ENCODE peak calls at places on chromosome X, in eight cellular contexts. Q is IMR-90, W is upper lobe of left lung, J is esophagus muscularis mucosa, Y is RWPE2, H is GM23338, A is spleen, R is neural progenitor cell. G is an unnamed sample.
A peak's percentile ranks its signal among the peaks of the same experiment; 100 is the strongest.

GRCh38 chrX:16462912-16463311 is 187.0 kb upstream of the S100G start:
- DNase-seq in A (no peak), J (no peak), Y (no peak), W (no peak), H (no peak), Q (peak; percentile 94), R (no peak), G (no peak)

GRCh38 chrX:13658602-13659001 is 5.7 kb downstream of the TCEANC start:
- DNase-seq in H (peak; percentile 65), Y (no peak), A (no peak), J (no peak), W (no peak), Q (peak; percentile 73), R (peak; percentile 44), G (no peak)

GRCh38 chrX:37905436-37906147 is 58.2 kb upstream of the DYNLT3 start:
- DNase-seq in A (no peak), Y (no peak), J (no peak), H (peak; percentile 70), Q (peak; percentile 30), W (peak; percentile 70), R (peak; percentile 69), G (no peak)

GRCh38 chrX:37975421-37975820 is 30.9 kb upstream of the SYTL5 start:
- DNase-seq in W (no peak), A (no peak), Q (no peak), R (no peak), Y (no peak), H (no peak), J (no peak), G (no peak)

GRCh38 chrX:50206753-50207152 is 2.2 kb downstream of the CCNB3 start:
- DNase-seq in H (peak; percentile 46), Y (no peak), J (no peak), A (no peak), W (no peak), R (no peak), Q (no peak), G (no peak)

GRCh38 chrX:9163153-9163790 is 129.3 kb upstream of the FAM9B start:
- DNase-seq in J (no peak), R (peak; percentile 2), H (no peak), Y (no peak), A (no peak), W (no peak), Q (peak; percentile 55), G (no peak)

GRCh38 chrX:1165535-1166196 is 46.8 kb downstream of the CRLF2 start:
- DNase-seq in H (no peak), A (peak; percentile 61), J (peak; percentile 86), Q (no peak), R (peak; percentile 38), W (no peak), Y (no peak), G (no peak)

GRCh38 chrX:99301990-99302389 is 1108.1 kb downstream of the PCDH19 start:
- DNase-seq in J (no peak), H (peak; percentile 49), Q (no peak), W (no peak), Y (no peak), R (peak; percentile 71), A (no peak), G (no peak)

GRCh38 chrX:40773809-40774208 is 38.5 kb upstream of the MED14 start:
- DNase-seq in A (no peak), J (no peak), H (no peak), Q (peak; percentile 60), Y (no peak), R (no peak), W (no peak), G (no peak)

GRCh38 chrX:148914783-148915182 is 414.4 kb downstream of the AFF2 start:
- DNase-seq in W (no peak), R (no peak), A (no peak), J (no peak), Y (no peak), Q (no peak), H (no peak), G (no peak)

GRCh38 chrX:13253223-13253622 is 66.6 kb downstream of the ATXN3L start:
- DNase-seq in J (no peak), W (no peak), Q (no peak), A (no peak), R (no peak), Y (no peak), H (no peak), G (no peak)

GRCh38 chrX:153411255-153411987 is at the start of gene ZFP92:
- DNase-seq in W (peak; percentile 92), R (no peak), Y (no peak), H (peak; percentile 19), J (no peak), A (peak; percentile 81), Q (no peak), G (no peak)

GRCh38 chrX:14920196-14920595 is 47.0 kb downstream of the MOSPD2 start:
- DNase-seq in H (no peak), A (no peak), Q (peak; percentile 74), J (no peak), R (no peak), W (no peak), Y (no peak), G (no peak)

GRCh38 chrX:14926471-14926870 is 53.2 kb downstream of the MOSPD2 start:
- DNase-seq in A (no peak), W (no peak), J (no peak), Q (no peak), Y (no peak), R (no peak), H (no peak), G (no peak)

GRCh38 chrX:14919421-14919820 is 46.2 kb downstream of the MOSPD2 start:
- DNase-seq in W (no peak), J (no peak), A (no peak), R (no peak), Q (no peak), H (no peak), Y (no peak), G (no peak)

GRCh38 chrX:14923761-14924160 is 50.5 kb downstream of the MOSPD2 start:
- DNase-seq in Q (no peak), A (no peak), Y (no peak), J (no peak), H (no peak), W (no peak), R (no peak), G (no peak)

DNA sequence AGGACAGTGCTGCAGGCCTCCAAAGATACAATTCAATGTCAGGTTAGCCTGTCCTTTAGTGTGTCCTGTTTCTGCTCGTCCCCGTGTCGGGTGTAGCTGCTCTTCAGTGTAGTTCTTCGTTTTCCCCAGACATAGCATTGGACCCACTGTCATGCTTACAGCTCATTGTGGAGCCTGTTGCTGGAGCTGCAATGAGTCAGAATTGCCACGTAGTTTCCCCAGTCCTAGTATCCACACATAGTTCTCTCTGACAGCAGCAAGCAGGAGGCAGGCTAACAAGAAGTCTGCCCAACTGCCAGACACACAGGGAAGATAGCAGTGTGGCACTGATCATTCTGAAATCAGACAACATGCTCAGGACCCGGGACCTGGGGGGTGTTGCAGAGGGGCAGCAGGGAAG is 49.2 kb downstream of the MOSPD2 start:
- DNase-seq in A (no peak), H (no peak), W (no peak), J (no peak), Q (peak; percentile 94), R (no peak), Y (no peak), G (no peak)
- H3K4me1 ChIP-seq in A (no peaks in the 10 kb centered on the region), H (no peaks in the 10 kb centered on the region), W (no peaks in the 10 kb centered on the region), J (peaks cover 15% of the 10 kb centered on the region), Q (peaks cover 3% of the 10 kb centered on the region), R (peaks cover 6% of the 10 kb centered on the region), Y (no peaks in the 10 kb centered on the region), G (no peaks in the 10 kb centered on the region)

DNA sequence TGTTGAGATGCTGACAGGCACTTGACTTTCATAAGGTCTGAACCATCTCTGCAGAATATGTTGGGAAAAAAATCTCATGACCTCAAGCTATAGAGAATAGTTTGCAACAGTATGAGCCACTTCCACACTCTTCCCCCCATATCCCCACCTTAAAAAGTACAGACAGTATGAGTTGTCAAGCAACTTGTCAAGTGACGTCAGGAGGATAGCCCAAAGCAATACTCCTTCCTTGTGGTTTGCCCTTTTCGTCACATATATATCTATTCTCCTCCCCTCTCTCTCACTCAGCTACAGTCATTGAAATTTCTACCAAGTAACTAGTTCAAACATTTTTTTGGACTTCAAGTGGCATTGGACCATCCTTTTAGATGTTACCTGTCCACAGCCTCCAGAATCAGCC is 67.7 kb downstream of the MCF2 start:
- DNase-seq in J (no peak), Q (no peak), W (no peak), Y (no peak), H (no peak), R (no peak), A (no peak), G (no peak)
- H3K27ac ChIP-seq in J (no peak overlapping the region), Q (no peak overlapping the region), W (no peak overlapping the region), Y (no peak overlapping the region), H (no peak overlapping the region), R (no peak overlapping the region), A (no peak overlapping the region), G (no peak overlapping the region)

GRCh38 chrX:7223271-7223670 is 75.3 kb upstream of the PUDP start:
- DNase-seq in W (no peak), R (no peak), Y (no peak), A (no peak), J (no peak), H (no peak), Q (no peak), G (no peak)
- H3K4me1 ChIP-seq in W (no peaks in the 10 kb centered on the region), R (no peaks in the 10 kb centered on the region), Y (no peaks in the 10 kb centered on the region), A (no peaks in the 10 kb centered on the region), J (no peaks in the 10 kb centered on the region), H (peaks cover 6% of the 10 kb centered on the region), Q (no peaks in the 10 kb centered on the region), G (no peaks in the 10 kb centered on the region)

DNA sequence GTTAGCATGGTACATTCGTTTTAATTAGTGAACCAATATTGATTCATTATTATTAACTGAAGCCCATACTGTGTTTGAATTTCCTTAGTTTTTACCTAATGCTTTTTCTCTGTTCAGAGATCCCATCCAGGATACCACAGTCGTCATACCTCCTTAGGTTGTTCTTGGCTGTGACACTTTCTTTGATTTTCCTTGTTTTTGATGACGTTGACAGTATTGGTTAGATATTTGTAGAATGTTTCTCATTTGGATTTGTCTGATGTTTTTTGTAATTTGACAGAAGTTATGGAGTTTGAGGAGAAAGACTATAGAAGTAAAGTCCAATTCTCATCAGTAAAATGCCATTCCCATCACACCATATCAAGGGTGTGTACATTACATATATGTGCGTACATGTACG is 16.2 kb upstream of the RAP2C start:
- DNase-seq in J (no peak), W (no peak), H (no peak), R (no peak), Q (no peak), A (no peak), Y (no peak), G (no peak)
- H3K27ac ChIP-seq in J (no peak overlapping the region), W (no peak overlapping the region), H (no peak overlapping the region), R (no peak overlapping the region), Q (no peak overlapping the region), A (no peak overlapping the region), Y (no peak overlapping the region), G (no peak overlapping the region)

DNA sequence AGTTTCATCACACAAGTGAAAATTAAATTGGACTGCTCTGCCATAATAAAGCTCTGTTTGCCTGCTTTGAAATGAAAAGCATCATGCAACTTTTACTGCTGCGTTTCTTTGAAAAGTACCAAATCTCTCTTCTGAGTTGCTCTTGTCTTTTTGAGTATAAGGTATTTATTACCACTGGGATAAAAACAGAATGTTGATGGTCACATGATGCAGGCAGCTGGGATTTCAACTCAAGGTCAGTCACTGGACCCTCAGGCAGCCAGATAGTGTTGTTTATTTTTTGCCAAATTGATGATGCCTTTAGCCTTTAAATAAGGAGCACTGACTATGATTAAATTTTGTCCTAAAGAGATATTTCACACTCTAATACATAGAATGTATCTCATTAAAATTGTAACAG is 32.7 kb downstream of the DMD start:
- DNase-seq in H (no peak), A (no peak), R (no peak), W (no peak), J (no peak), Q (no peak), Y (no peak), G (no peak)
- H3K4me1 ChIP-seq in H (no peaks in the 10 kb centered on the region), A (no peaks in the 10 kb centered on the region), R (no peaks in the 10 kb centered on the region), W (no peaks in the 10 kb centered on the region), J (peaks cover 13% of the 10 kb centered on the region), Q (peaks cover 2% of the 10 kb centered on the region), Y (no peaks in the 10 kb centered on the region), G (no peaks in the 10 kb centered on the region)

GRCh38 chrX:45711231-45711630 is 510.6 kb upstream of the DIPK2B start:
- DNase-seq in W (no peak), J (no peak), H (no peak), Y (no peak), R (no peak), A (no peak), Q (peak; percentile 28), G (no peak)
- H3K27ac ChIP-seq in W (no peak overlapping the region), J (no peak overlapping the region), H (no peak overlapping the region), Y (peak overlapping the region; percentile 99), R (no peak overlapping the region), A (no peak overlapping the region), Q (peak overlapping the region; percentile 99), G (no peak overlapping the region)

G was measured in vagina.